ENCODE peak calls at places on chromosome 5, in six cellular contexts. H is heart right ventricle, J is lower leg skin, M is AG09309, O is left lung, B is pancreas. P is an unnamed sample.

GRCh38 chr5:125409101-125409495 is 662.7 kb upstream of the ZNF608 start:
- DNase-seq in H (no peak), M (no peak), J (no peak), B (no peak), O (no peak), P (no peak)

GRCh38 chr5:29587806-29588205 is 1605.7 kb upstream of the CDH6 start:
- DNase-seq in J (no peak), B (no peak), M (no peak), O (no peak), H (no peak), P (no peak)

GRCh38 chr5:124888622-124889521 is 142.4 kb upstream of the ZNF608 start:
- DNase-seq in M (no peak), H (no peak), B (no peak), O (no peak), J (no peak), P (no peak)

GRCh38 chr5:127442085-127442484 is 75.4 kb upstream of the PRRC1 start:
- DNase-seq in H (no peak), O (no peak), M (no peak), B (no peak), J (no peak), P (no peak)

GRCh38 chr5:135549413-135549812 is 13.6 kb upstream of the NEUROG1 start:
- DNase-seq in H (no peak), O (no peak), M (no peak), B (no peak), J (no peak), P (no peak)

GRCh38 chr5:150129813-150130492 is 25.7 kb downstream of the PDGFRB start:
- DNase-seq in H (peak; percentile 71), J (peak; percentile 95), B (peak; percentile 74), O (peak; percentile 75), M (no peak), P (peak; percentile 75)

GRCh38 chr5:99949969-99950524 is 585.1 kb upstream of the FAM174A start:
- DNase-seq in H (no peak), M (no peak), B (no peak), J (no peak), O (peak; percentile 67), P (no peak)

GRCh38 chr5:128949847-128950546 is 15.3 kb upstream of the SLC27A6 start:
- DNase-seq in B (no peak), H (no peak), M (no peak), O (no peak), J (no peak), P (no peak)

GRCh38 chr5:112697301-112697700 is 40.4 kb upstream of the APC start:
- DNase-seq in O (no peak), J (no peak), M (no peak), H (no peak), B (no peak), P (no peak)

GRCh38 chr5:88662801-88663360 is 220.1 kb downstream of the MEF2C start:
- DNase-seq in H (no peak), M (no peak), J (no peak), O (no peak), B (no peak), P (no peak)

GRCh38 chr5:38130346-38130745 is 128.0 kb upstream of the EGFLAM start:
- DNase-seq in O (no peak), H (no peak), J (no peak), M (no peak), B (no peak), P (no peak)

GRCh38 chr5:55711531-55712022 is 547 bp downstream of the SLC38A9 start:
- DNase-seq in O (no peak), B (no peak), H (no peak), J (no peak), M (no peak), P (no peak)

GRCh38 chr5:34806532-34806931 is 32.4 kb upstream of the TTC23L start:
- DNase-seq in J (no peak), B (no peak), H (no peak), O (no peak), M (no peak), P (no peak)

GRCh38 chr5:6446626-6447309 is 1.9 kb upstream of the UBE2QL1 start:
- DNase-seq in M (no peak), O (no peak), B (no peak), H (no peak), J (no peak), P (no peak)

GRCh38 chr5:104431946-104432345 is 869.4 kb upstream of the NUDT12 start:
- DNase-seq in H (no peak), B (no peak), M (no peak), O (no peak), J (no peak), P (no peak)

GRCh38 chr5:78964889-78965288 is 20.2 kb downstream of the ARSB start:
- DNase-seq in O (no peak), J (no peak), M (no peak), H (peak; percentile 41), B (no peak), P (no peak)

GRCh38 chr5:132225165-132226032 is 2.3 kb downstream of the P4HA2 start:
- DNase-seq in H (peak; percentile 47), O (no peak), M (peak; percentile 69), J (peak; percentile 90), B (peak; percentile 69), P (no peak)

GRCh38 chr5:157618366-157618765 is 33.9 kb downstream of the SOX30 start:
- DNase-seq in M (no peak), J (no peak), B (no peak), O (no peak), H (no peak), P (no peak)

GRCh38 chr5:5306696-5307095 is 115.8 kb upstream of the ICE1 start:
- DNase-seq in M (peak; percentile 70), O (no peak), J (no peak), B (no peak), H (no peak), P (no peak)

GRCh38 chr5:132469380-132470372 is 20.9 kb downstream of the IRF1 start:
- DNase-seq in O (no peak), H (no peak), M (no peak), J (no peak), B (no peak), P (no peak)

GRCh38 chr5:176157656-176158055 is 80.6 kb upstream of the SIMC1 start:
- DNase-seq in O (no peak), M (peak; percentile 32), B (no peak), H (no peak), J (no peak), P (no peak)

GRCh38 chr5:142770650-142771609 is 753 bp downstream of the ARHGAP26 start:
- DNase-seq in B (peak; percentile 64), H (peak; percentile 67), O (peak; percentile 93), J (peak; percentile 92), M (no peak), P (peak; percentile 74)

GRCh38 chr5:96177303-96177869 is 215.7 kb upstream of the ELL2 start:
- DNase-seq in J (no peak), O (no peak), H (no peak), B (no peak), M (peak; percentile 71), P (no peak)

GRCh38 chr5:19853616-19854240 is 134.3 kb downstream of the CDH18 start:
- DNase-seq in H (no peak), M (peak; percentile 79), J (no peak), B (no peak), O (no peak), P (no peak)

DNA sequence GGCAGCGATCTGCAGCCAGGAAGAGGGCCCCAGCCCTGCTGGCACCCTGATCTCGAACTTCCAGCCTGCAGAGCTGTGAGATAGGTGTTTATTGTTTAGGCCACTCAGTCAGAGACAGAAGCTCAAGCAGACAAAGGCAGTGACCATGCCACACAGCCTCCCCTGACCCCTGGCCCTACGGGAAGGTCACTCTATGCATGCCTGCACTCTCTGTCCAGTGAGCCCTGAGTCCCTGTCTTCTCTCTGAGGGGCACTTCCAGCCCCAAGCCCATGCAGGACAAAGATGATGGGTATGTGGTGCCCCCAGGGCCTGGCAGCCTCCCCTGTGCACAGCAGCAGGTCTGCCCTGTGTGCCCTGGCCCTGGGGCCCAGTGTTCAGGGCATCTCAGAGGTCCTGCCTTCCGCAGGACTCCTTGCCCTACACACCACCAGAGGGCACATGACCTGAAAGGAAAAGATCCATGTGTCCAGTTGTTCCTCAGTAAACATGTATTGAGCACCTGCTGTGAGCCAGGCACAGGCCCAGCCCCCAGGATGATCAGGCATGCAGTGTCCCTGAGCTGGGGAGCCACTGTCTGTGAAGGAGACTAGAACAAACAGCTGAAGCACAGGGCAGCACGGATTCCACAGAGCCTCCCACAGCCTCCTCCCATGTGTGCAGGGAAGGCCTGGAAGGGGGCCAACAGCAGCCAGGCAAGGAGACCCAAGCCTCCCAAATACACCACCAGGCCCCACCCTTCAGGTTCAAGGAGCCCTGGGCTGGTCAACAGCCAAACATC is 109.3 kb downstream of the ATPSCKMT start:
- DNase-seq in B (no peak), J (no peak), O (no peak), H (no peak), M (no peak), P (no peak)
- TF ChIP-seq CTCF in B (no peak), J (no peak), O (no peak), H (no peak), M (peak; percentile 40), P (peak; percentile 9)

GRCh38 chr5:57845025-57845424 is 362.4 kb upstream of the ACTBL2 start:
- DNase-seq in B (no peak), J (no peak), O (no peak), H (no peak), M (no peak), P (no peak)
- TF ChIP-seq CTCF in B (no peak), J (no peak), O (no peak), H (no peak), M (no peak), P (no peak)

DNA sequence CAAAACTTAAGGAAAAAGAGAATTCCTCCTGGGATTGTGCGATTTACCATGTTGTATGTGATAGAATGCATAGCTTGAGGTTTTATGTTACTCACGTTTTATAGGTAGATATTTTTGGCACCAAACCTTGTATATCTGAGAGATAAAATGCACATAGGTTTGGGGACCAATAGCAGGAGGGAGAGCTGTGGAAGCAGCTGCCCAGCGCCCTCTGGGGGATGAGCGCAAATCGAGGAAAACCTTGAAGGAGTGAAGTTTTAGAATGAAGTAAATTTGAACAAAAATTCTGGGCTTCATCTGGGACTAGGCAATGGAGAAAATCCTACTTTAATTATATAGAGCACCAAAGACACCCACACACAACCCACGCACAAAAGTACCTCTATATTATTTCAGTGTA is 197.0 kb downstream of the ADCY2 start:
- DNase-seq in J (no peak), B (no peak), M (no peak), O (no peak), H (no peak), P (no peak)
- TF ChIP-seq CTCF in J (no peak), B (peak; percentile 24), M (peak; percentile 16), O (no peak), H (no peak), P (peak; percentile 32)

DNA sequence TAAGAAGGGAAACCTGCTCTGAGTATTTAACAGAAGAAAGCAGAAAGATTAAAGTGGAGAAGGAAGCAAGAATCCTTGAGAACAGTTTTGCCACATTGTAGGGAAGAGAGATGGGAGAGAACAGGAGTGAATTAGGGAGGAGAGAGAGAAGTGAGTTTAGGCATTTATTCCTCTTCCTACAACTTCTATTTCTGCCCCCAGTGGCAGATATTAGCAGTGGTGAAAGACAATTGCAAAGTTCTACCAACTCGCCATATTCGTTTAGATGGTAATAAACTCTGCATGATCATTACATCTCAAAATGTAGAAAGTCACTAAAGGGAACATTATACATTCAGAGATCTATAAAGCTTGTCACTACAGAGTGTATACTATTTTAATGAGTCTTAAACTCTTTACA is 440.1 kb upstream of the TRPC7 start:
- DNase-seq in J (no peak), B (no peak), M (no peak), O (no peak), H (no peak), P (no peak)
- TF ChIP-seq CTCF in J (no peak), B (no peak), M (peak; percentile 38), O (no peak), H (no peak), P (no peak)